ENCODE peak calls at places on chromosome 6, in five cellular contexts. O, G, K, T and Y are unnamed samples.

GRCh38 chr6:114579486-114579885 is 236.7 kb upstream of the HS3ST5 start:
- ATAC-seq in K (no peak), T (no peak), O (no peak), G (no peak), Y (no peak)

GRCh38 chr6:13355969-13356368 is 27.6 kb upstream of the TBC1D7 start:
- ATAC-seq in O (no peak), G (no peak), T (no peak), K (peak), Y (no peak)

GRCh38 chr6:12931639-12932038 is 215.1 kb downstream of the PHACTR1 start:
- ATAC-seq in K (no peak), T (no peak), G (no peak), O (no peak), Y (no peak)

GRCh38 chr6:31888281-31889258 is 8.9 kb downstream of the EHMT2 start:
- ATAC-seq in G (peak), O (peak), T (peak), K (peak), Y (no peak)

GRCh38 chr6:124967444-124967843 is 5.2 kb downstream of the RNF217 start:
- ATAC-seq in G (no peak), T (no peak), O (no peak), K (no peak), Y (no peak)

GRCh38 chr6:25026723-25027122 is 91.0 kb upstream of the RIPOR2 start:
- ATAC-seq in K (peak), T (peak), G (no peak), O (no peak), Y (no peak)

GRCh38 chr6:135419162-135419561 is 78.4 kb downstream of the AHI1 start:
- ATAC-seq in O (no peak), G (no peak), T (no peak), K (no peak), Y (no peak)

GRCh38 chr6:33314943-33315752 is 1.3 kb upstream of the TAPBP start:
- ATAC-seq in G (peak), O (no peak), T (no peak), K (no peak), Y (no peak)